ENCODE peak calls at places on chromosomes 6 and 20, in four cellular contexts. Z is colonic mucosa, V is K562, R is right lobe of liver. B is an unnamed sample. For H3K36me3, the result is how much of the 10 kb centered on the place peaks cover.

GRCh38 chr20:25223179-25223661 is 24.7 kb upstream of the PYGB start:
- DNase-seq in Z (peak), V (peak), R (no peak), B (peak)

GRCh38 chr6:41655706-41656668 is 17.7 kb downstream of the MDFI start:
- DNase-seq in Z (no peak), V (no peak), R (no peak), B (no peak)

GRCh38 chr6:158536891-158537798 is 22.7 kb upstream of the TMEM181 start:
- DNase-seq in Z (peak), V (peak), R (no peak), B (peak)

GRCh38 chr20:59470521-59470920 is 133.8 kb upstream of the PHACTR3 start:
- DNase-seq in Z (no peak), V (no peak), R (no peak), B (no peak)

GRCh38 chr6:46626228-46626909 is 26.2 kb downstream of the CYP39A1 start:
- DNase-seq in Z (no peak), V (no peak), R (no peak), B (no peak)

GRCh38 chr6:155263373-155264063 is at the start of gene CLDN20:
- DNase-seq in Z (no peak), V (no peak), R (no peak), B (no peak)

GRCh38 chr6:1735239-1735803 is 125.6 kb downstream of the FOXC1 start:
- DNase-seq in Z (peak), V (no peak), R (no peak), B (no peak)

GRCh38 chr6:88135578-88136114 is 30.5 kb downstream of the CNR1 start:
- DNase-seq in Z (no peak), V (no peak), R (no peak), B (peak)

GRCh38 chr20:668050-668449 is 7.6 kb downstream of the SCRT2 start:
- DNase-seq in Z (no peak), V (no peak), R (no peak), B (no peak)

GRCh38 chr6:98769546-98769945 is 64.8 kb upstream of the POU3F2 start:
- DNase-seq in Z (peak), V (peak), R (no peak), B (peak)

GRCh38 chr20:32672315-32672981 is 1.3 kb downstream of the C20orf203 start:
- DNase-seq in Z (no peak), V (peak), R (no peak), B (no peak)

GRCh38 chr6:37608587-37608986 is 89.1 kb downstream of the MDGA1 start:
- DNase-seq in Z (no peak), V (no peak), R (no peak), B (no peak)
- H3K27ac ChIP-seq in Z (no peak), V (no peak), R (no peak), B (no peak)

GRCh38 chr20:63766695-63767426 is 27.3 kb downstream of the SLC2A4RG start:
- DNase-seq in Z (no peak), V (no peak), R (no peak), B (no peak)
- H3K36me3 ChIP-seq in Z (under half), V (under half), R (under half), B (under half)

DNA sequence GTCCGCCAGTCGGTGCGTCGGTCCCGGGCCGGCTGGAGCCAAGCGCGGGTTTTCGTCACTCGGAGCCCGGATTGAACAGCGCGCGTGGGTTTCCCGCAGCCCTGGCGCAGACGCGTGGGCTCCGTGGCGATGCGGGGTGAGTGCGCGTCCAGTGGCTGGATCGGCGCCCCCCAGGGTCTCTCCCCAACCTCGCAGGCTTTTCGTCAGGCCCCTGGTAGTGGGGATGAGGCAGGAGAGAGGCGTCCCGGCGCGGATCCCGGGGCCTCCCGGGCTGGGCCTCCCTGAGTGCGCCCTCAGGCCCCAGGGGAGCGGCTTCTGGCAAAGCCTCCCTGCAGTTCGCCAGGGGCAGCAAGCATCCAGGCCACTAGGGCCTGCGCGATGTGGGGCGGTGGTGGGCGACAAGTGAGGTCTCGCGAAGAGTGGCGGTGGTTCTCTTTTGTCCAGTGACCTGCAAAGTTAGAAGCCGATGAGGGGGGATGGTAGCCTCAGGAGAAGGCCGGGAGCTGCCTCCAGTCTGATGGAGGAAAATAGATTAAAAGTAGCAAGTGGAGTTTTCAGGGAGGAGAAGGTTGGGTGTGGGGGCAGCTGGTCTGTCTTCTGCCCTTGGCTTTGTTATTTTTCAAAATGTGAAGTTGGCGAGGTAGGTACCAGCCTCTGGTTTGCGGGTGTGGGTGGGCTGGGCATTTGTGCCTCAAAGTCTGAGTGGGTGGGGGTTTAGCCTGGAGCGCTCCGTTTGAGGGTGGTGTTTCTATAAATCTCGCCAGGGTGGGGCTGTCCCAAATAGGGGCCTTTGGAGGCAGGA is 1.6 kb downstream of the TOX2 start:
- DNase-seq in Z (no peak), V (no peak), R (no peak), B (no peak)
- H3K4me3 ChIP-seq in Z (peak), V (no peak), R (peak), B (no peak)

GRCh38 chr6:150840185-150840584 is 25.3 kb upstream of the MTHFD1L start:
- DNase-seq in Z (no peak), V (no peak), R (no peak), B (no peak)
- H3K27ac ChIP-seq in Z (no peak), V (no peak), R (no peak), B (no peak)

GRCh38 chr20:4875578-4876067 is 125.7 kb downstream of the SLC23A2 start:
- DNase-seq in Z (no peak), V (no peak), R (peak), B (no peak)

GRCh38 chr20:4873396-4873795 is 127.9 kb downstream of the SLC23A2 start:
- DNase-seq in Z (no peak), V (no peak), R (peak), B (peak)

GRCh38 chr20:4876301-4876700 is 125.0 kb downstream of the SLC23A2 start:
- DNase-seq in Z (no peak), V (no peak), R (no peak), B (no peak)

GRCh38 chr20:4880051-4880450 is 121.3 kb downstream of the SLC23A2 start:
- DNase-seq in Z (no peak), V (no peak), R (peak), B (no peak)

GRCh38 chr20:4876731-4877130 is 124.6 kb downstream of the SLC23A2 start:
- DNase-seq in Z (no peak), V (no peak), R (no peak), B (no peak)
- H3K36me3 ChIP-seq in Z (under half), V (under half), R (under half), B (under half)

DNA sequence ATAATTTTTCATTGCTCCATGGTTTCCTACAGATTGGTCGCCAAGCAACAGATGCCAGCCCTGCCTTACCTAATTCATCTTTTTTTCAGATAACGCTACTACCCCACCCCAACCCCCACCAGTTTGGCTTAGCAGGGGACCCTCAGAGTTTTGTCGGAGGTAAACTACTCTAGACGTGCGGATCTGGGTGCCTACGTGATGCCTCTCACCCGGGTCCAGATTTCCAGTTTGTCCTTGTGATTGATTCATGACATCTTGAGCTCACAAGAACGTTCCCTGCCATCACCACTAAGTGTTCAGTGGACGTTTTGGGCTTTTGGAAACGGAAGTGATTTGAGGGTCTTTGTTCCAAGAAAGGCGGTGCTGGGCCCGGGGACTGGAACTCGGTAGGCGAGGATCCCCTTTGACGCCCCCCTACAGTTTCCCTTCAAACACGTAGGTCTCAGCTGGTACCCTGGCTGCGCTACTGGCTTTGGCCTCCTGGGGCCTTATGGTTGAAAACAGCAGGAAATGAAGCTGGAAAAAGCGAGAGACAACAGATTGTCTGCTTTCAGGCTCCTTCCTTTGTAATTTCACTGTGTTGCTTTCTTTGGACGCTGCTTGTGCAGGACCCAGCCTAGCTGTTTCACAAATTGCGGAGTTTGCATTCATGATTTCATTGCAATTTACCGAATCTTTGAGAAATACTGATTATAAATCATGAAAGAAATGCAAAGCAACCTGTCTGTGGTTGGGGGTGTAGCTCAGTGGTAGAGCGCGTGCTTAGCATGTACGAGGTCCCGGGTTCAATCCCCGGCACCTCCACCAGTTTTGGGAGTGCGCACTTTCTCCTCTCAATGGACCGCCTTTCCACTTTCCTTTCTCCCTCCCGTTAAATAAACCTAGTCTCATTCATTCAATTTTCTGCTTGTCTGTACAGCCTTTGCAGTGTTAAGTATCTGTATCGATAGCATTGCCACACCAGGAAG is 81.0 kb downstream of the GPX5 start:
- DNase-seq in Z (no peak), V (peak), R (no peak), B (peak)
- H3K4me3 ChIP-seq in Z (peak), V (no peak), R (no peak), B (peak)